ENCODE peak calls at places on chromosomes 2 and 18, in eight cellular contexts. P is MM.1S, V is kidney, Z is HepG2, C is H9, O is H1, U is HCT116, M is keratinocyte. W is an unnamed sample.

GRCh38 chr2:239973392-239973791 is 51.8 kb downstream of the NDUFA10 start:
- DNase-seq in P (no peak), V (no peak), Z (no peak), C (no peak), O (no peak), U (no peak), M (no peak), W (no peak)

GRCh38 chr18:76422121-76422520 is 72.9 kb downstream of the ZNF516 start:
- DNase-seq in P (no peak), V (no peak), Z (no peak), C (no peak), O (peak; percentile 32), U (no peak), M (no peak), W (no peak)

GRCh38 chr2:71531522-71532047 is 78.2 kb downstream of the DYSF start:
- DNase-seq in P (no peak), V (no peak), Z (peak; percentile 79), C (peak; percentile 9), O (no peak), U (peak; percentile 67), M (peak; percentile 86), W (no peak)

GRCh38 chr2:12587729-12588522 is 128.8 kb upstream of the TRIB2 start:
- DNase-seq in P (peak; percentile 59), V (no peak), Z (no peak), C (no peak), O (no peak), U (no peak), M (no peak), W (peak; percentile 95)

GRCh38 chr2:26161926-26162325 is 11.0 kb upstream of the GAREM2 start:
- DNase-seq in P (no peak), V (no peak), Z (no peak), C (no peak), O (no peak), U (no peak), M (no peak), W (no peak)

GRCh38 chr2:207241198-207241597 is 75.5 kb upstream of the KLF7 start:
- DNase-seq in P (no peak), V (no peak), Z (no peak), C (no peak), O (no peak), U (no peak), M (no peak), W (peak; percentile 48)

GRCh38 chr2:46258937-46259781 is 38.0 kb upstream of the EPAS1 start:
- DNase-seq in P (no peak), V (no peak), Z (no peak), C (no peak), O (no peak), U (no peak), M (no peak), W (no peak)

GRCh38 chr18:35753306-35753910 is 171.9 kb downstream of the GALNT1 start:
- DNase-seq in P (no peak), V (no peak), Z (no peak), C (no peak), O (no peak), U (no peak), M (no peak), W (no peak)

GRCh38 chr2:28346587-28346986 is 46.1 kb upstream of the FOSL2 start:
- DNase-seq in P (no peak), V (peak; percentile 47), Z (no peak), C (no peak), O (no peak), U (no peak), M (no peak), W (peak; percentile 80)

GRCh38 chr2:196836440-196836839 is 27.3 kb upstream of the C2orf66 start:
- DNase-seq in P (no peak), V (no peak), Z (no peak), C (no peak), O (no peak), U (no peak), M (peak; percentile 15), W (peak; percentile 8)

GRCh38 chr2:172119089-172119488 is 16.4 kb upstream of the DLX2 start:
- DNase-seq in P (no peak), V (no peak), Z (peak; percentile 86), C (no peak), O (no peak), U (no peak), M (no peak), W (peak; percentile 81)

GRCh38 chr2:105919826-105920225 is 175.1 kb downstream of the NCK2 start:
- DNase-seq in P (no peak), V (no peak), Z (peak; percentile 35), C (no peak), O (peak; percentile 84), U (peak; percentile 62), M (peak; percentile 62), W (peak; percentile 34)

GRCh38 chr18:7946724-7947377 is 379.7 kb downstream of the PTPRM start:
- DNase-seq in P (no peak), V (peak; percentile 68), Z (no peak), C (no peak), O (no peak), U (peak; percentile 61), M (no peak), W (peak; percentile 94)

GRCh38 chr18:61635901-61636528 is 256.8 kb downstream of the RNF152 start:
- DNase-seq in P (peak; percentile 51), V (peak; percentile 89), Z (peak; percentile 18), C (peak; percentile 64), O (peak; percentile 76), U (peak; percentile 29), M (no peak), W (peak; percentile 72)

GRCh38 chr2:199855812-199856211 is 4.8 kb upstream of the FTCDNL1 start:
- DNase-seq in P (no peak), V (no peak), Z (no peak), C (no peak), O (no peak), U (no peak), M (no peak), W (no peak)

GRCh38 chr2:199862779-199863178 is 11.8 kb upstream of the FTCDNL1 start:
- DNase-seq in P (no peak), V (no peak), Z (no peak), C (no peak), O (no peak), U (no peak), M (no peak), W (no peak)

GRCh38 chr2:199865905-199866304 is 14.9 kb upstream of the FTCDNL1 start:
- DNase-seq in P (no peak), V (no peak), Z (no peak), C (no peak), O (no peak), U (no peak), M (no peak), W (no peak)

GRCh38 chr2:199861116-199861774 is 10.3 kb upstream of the FTCDNL1 start:
- DNase-seq in P (peak; percentile 22), V (no peak), Z (peak; percentile 24), C (no peak), O (no peak), U (peak; percentile 19), M (no peak), W (peak; percentile 63)
- TF ChIP-seq CTCF in P (peak; percentile 63), V (peak; percentile 54), Z (peak; percentile 60), C (peak; percentile 78), O (no peak), U (peak; percentile 67), M (no peak), W (peak; percentile 34)

GRCh38 chr2:216553093-216553478 is 54.4 kb downstream of the RPL37A start:
- DNase-seq in P (no peak), V (no peak), Z (peak; percentile 96), C (peak; percentile 47), O (no peak), U (no peak), M (no peak), W (no peak)

GRCh38 chr2:216553841-216554240 is 55.2 kb downstream of the RPL37A start:
- DNase-seq in P (no peak), V (no peak), Z (no peak), C (no peak), O (no peak), U (no peak), M (no peak), W (no peak)

GRCh38 chr2:216549926-216550690 is 51.5 kb downstream of the RPL37A start:
- DNase-seq in P (no peak), V (no peak), Z (no peak), C (peak; percentile 62), O (peak; percentile 57), U (no peak), M (no peak), W (no peak)

GRCh38 chr2:216551234-216551633 is 52.6 kb downstream of the RPL37A start:
- DNase-seq in P (no peak), V (no peak), Z (peak; percentile 41), C (no peak), O (no peak), U (no peak), M (no peak), W (peak; percentile 61)

DNA sequence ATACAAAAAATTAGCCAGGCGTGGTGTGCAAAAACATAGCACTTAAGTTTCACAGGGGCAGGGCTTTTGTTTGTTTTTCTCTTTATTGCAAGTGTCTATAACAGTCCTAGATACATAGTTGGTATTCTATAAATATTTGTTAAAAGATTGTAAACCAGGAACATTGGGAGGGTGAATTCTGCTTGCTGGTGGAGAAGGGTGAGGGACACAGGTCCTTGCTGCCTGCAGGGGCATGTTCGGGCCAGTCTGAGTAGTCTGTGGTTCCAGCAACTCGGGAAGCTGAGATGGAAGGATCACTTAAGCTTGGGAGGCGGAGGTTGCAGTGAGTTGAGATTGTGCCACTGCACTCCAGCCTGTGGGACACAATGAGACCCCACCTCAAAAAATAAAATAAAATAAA is 53.0 kb downstream of the RPL37A start:
- DNase-seq in P (no peak), V (no peak), Z (no peak), C (no peak), O (no peak), U (no peak), M (no peak), W (no peak)
- H3K4me1 ChIP-seq in P (no peaks in the 10 kb centered on the region), V (no peaks in the 10 kb centered on the region), Z (peaks cover 52% of the 10 kb centered on the region), C (peaks cover 11% of the 10 kb centered on the region), O (peaks cover 7% of the 10 kb centered on the region), U (peaks cover 9% of the 10 kb centered on the region), M (peaks cover 53% of the 10 kb centered on the region), W (peaks cover 4% of the 10 kb centered on the region)

GRCh38 chr2:219094171-219094570 is 33.5 kb upstream of the IHH start:
- DNase-seq in P (no peak), V (no peak), Z (no peak), C (no peak), O (no peak), U (no peak), M (no peak), W (no peak)

GRCh38 chr2:219087848-219088247 is 27.1 kb upstream of the IHH start:
- DNase-seq in P (no peak), V (no peak), Z (no peak), C (no peak), O (no peak), U (no peak), M (no peak), W (no peak)

GRCh38 chr2:219090436-219090835 is 29.7 kb upstream of the IHH start:
- DNase-seq in P (no peak), V (no peak), Z (no peak), C (no peak), O (no peak), U (no peak), M (no peak), W (no peak)

GRCh38 chr2:219089330-219089729 is 28.6 kb upstream of the IHH start:
- DNase-seq in P (no peak), V (no peak), Z (no peak), C (no peak), O (no peak), U (no peak), M (no peak), W (no peak)

GRCh38 chr2:219090900-219091299 is 30.2 kb upstream of the IHH start:
- DNase-seq in P (no peak), V (no peak), Z (no peak), C (no peak), O (no peak), U (no peak), M (no peak), W (no peak)
- H3K9ac ChIP-seq in P (no peak overlapping the region), V (no peak overlapping the region), Z (no peak overlapping the region), C (no peak overlapping the region), O (no peak overlapping the region), U (no peak overlapping the region), M (no peak overlapping the region), W (no peak overlapping the region)

GRCh38 chr2:55923091-55923977 is at the start of gene EFEMP1:
- DNase-seq in P (peak; percentile 83), V (peak; percentile 92), Z (no peak), C (peak; percentile 75), O (peak; percentile 81), U (no peak), M (no peak), W (peak; percentile 73)
- TF ChIP-seq CTCF in P (peak; percentile 23), V (no peak), Z (no peak), C (no peak), O (no peak), U (no peak), M (peak; percentile 67), W (no peak)

W was measured in fibroblast of lung.